ENCODE peak calls at places on chromosomes 16 and 17, in six cellular contexts. One of them, this sample, is unnamed.

GRCh38 chr16:23254338-23254737 is 47.8 kb upstream of the SCNN1B start:
- DNase-seq in HepG2: no peak
- DNase-seq in IMR-90: peak
- DNase-seq in cardiac muscle cell: peak
- DNase-seq in colonic mucosa: no peak
- DNase-seq in AG10803: peak
- DNase-seq in this sample: peak

GRCh38 chr17:10748475-10749110 is 18.8 kb upstream of the TMEM220 start:
- DNase-seq in AG10803: no peak
- DNase-seq in colonic mucosa: no peak
- DNase-seq in IMR-90: no peak
- DNase-seq in HepG2: no peak
- DNase-seq in cardiac muscle cell: peak
- DNase-seq in this sample: no peak

GRCh38 chr17:59423137-59423703 is 91.8 kb downstream of the YPEL2 start:
- DNase-seq in colonic mucosa: no peak
- DNase-seq in cardiac muscle cell: peak
- DNase-seq in AG10803: peak
- DNase-seq in IMR-90: peak
- DNase-seq in HepG2: peak
- DNase-seq in this sample: peak

GRCh38 chr16:26665166-26665939 is 401.4 kb upstream of the C16orf82 start:
- DNase-seq in colonic mucosa: no peak
- DNase-seq in IMR-90: no peak
- DNase-seq in AG10803: no peak
- DNase-seq in HepG2: no peak
- DNase-seq in cardiac muscle cell: no peak
- DNase-seq in this sample: no peak

GRCh38 chr16:57394444-57394843 is 10.1 kb upstream of the CCL17 start:
- DNase-seq in HepG2: no peak
- DNase-seq in colonic mucosa: peak
- DNase-seq in IMR-90: no peak
- DNase-seq in cardiac muscle cell: no peak
- DNase-seq in AG10803: no peak
- DNase-seq in this sample: peak

GRCh38 chr17:13311301-13311700 is 290.4 kb downstream of the HS3ST3A1 start:
- DNase-seq in colonic mucosa: no peak
- DNase-seq in cardiac muscle cell: no peak
- DNase-seq in AG10803: peak
- DNase-seq in HepG2: no peak
- DNase-seq in IMR-90: peak
- DNase-seq in this sample: peak

GRCh38 chr17:76868669-76869208 is 535 bp downstream of the MGAT5B start:
- DNase-seq in HepG2: no peak
- DNase-seq in IMR-90: no peak
- DNase-seq in AG10803: no peak
- DNase-seq in cardiac muscle cell: no peak
- DNase-seq in colonic mucosa: no peak
- DNase-seq in this sample: no peak

GRCh38 chr16:30972872-30973271 is 12.1 kb upstream of the HSD3B7 start:
- DNase-seq in HepG2: peak
- DNase-seq in IMR-90: peak
- DNase-seq in cardiac muscle cell: no peak
- DNase-seq in colonic mucosa: no peak
- DNase-seq in AG10803: no peak
- DNase-seq in this sample: peak

GRCh38 chr16:82630688-82631087 is 3.9 kb downstream of the CDH13 start:
- DNase-seq in cardiac muscle cell: no peak
- DNase-seq in colonic mucosa: no peak
- DNase-seq in IMR-90: peak
- DNase-seq in HepG2: no peak
- DNase-seq in AG10803: peak
- DNase-seq in this sample: peak

GRCh38 chr17:75869282-75870141 is 8.9 kb downstream of the TRIM47 start:
- DNase-seq in colonic mucosa: peak
- DNase-seq in IMR-90: peak
- DNase-seq in HepG2: peak
- DNase-seq in AG10803: peak
- DNase-seq in cardiac muscle cell: no peak
- DNase-seq in this sample: no peak

GRCh38 chr16:70396209-70396904 is 42.5 kb downstream of the ST3GAL2 start:
- DNase-seq in HepG2: no peak
- DNase-seq in AG10803: peak
- DNase-seq in IMR-90: peak
- DNase-seq in cardiac muscle cell: peak
- DNase-seq in colonic mucosa: peak
- DNase-seq in this sample: peak

GRCh38 chr17:20010099-20010863 is 1.1 kb downstream of the SPECC1 start:
- DNase-seq in colonic mucosa: peak
- DNase-seq in AG10803: peak
- DNase-seq in IMR-90: peak
- DNase-seq in HepG2: peak
- DNase-seq in cardiac muscle cell: peak
- DNase-seq in this sample: peak

GRCh38 chr16:74226361-74226979 is 70.1 kb upstream of the PSMD7 start:
- DNase-seq in colonic mucosa: no peak
- DNase-seq in IMR-90: peak
- DNase-seq in HepG2: no peak
- DNase-seq in AG10803: peak
- DNase-seq in cardiac muscle cell: peak
- DNase-seq in this sample: peak

GRCh38 chr17:3890082-3890892 is 2.6 kb downstream of the CAMKK1 start:
- DNase-seq in HepG2: no peak
- DNase-seq in AG10803: peak
- DNase-seq in IMR-90: peak
- DNase-seq in colonic mucosa: peak
- DNase-seq in cardiac muscle cell: no peak
- DNase-seq in this sample: peak

GRCh38 chr16:66382171-66382965 is 15.9 kb downstream of the CDH5 start:
- DNase-seq in colonic mucosa: no peak
- DNase-seq in AG10803: peak
- DNase-seq in IMR-90: peak
- DNase-seq in HepG2: no peak
- DNase-seq in cardiac muscle cell: no peak
- DNase-seq in this sample: peak

GRCh38 chr17:3969963-3970362 is 5.7 kb upstream of the ATP2A3 start:
- DNase-seq in AG10803: no peak
- DNase-seq in colonic mucosa: no peak
- DNase-seq in HepG2: no peak
- DNase-seq in cardiac muscle cell: no peak
- DNase-seq in IMR-90: no peak
- DNase-seq in this sample: no peak

GRCh38 chr16:65323655-65324237 is 201.9 kb upstream of the CDH11 start:
- DNase-seq in cardiac muscle cell: no peak
- DNase-seq in IMR-90: no peak
- DNase-seq in AG10803: no peak
- DNase-seq in colonic mucosa: no peak
- DNase-seq in HepG2: no peak
- DNase-seq in this sample: no peak

GRCh38 chr16:2196162-2196980 is at the start of gene CASKIN1:
- DNase-seq in colonic mucosa: no peak
- DNase-seq in AG10803: no peak
- DNase-seq in IMR-90: no peak
- DNase-seq in HepG2: no peak
- DNase-seq in cardiac muscle cell: peak
- DNase-seq in this sample: peak

GRCh38 chr16:9177861-9178260 is 86.4 kb downstream of the HAPSTR1 start:
- DNase-seq in HepG2: no peak
- DNase-seq in IMR-90: no peak
- DNase-seq in colonic mucosa: no peak
- DNase-seq in cardiac muscle cell: no peak
- DNase-seq in AG10803: no peak
- DNase-seq in this sample: no peak

GRCh38 chr17:47800686-47801085 is 20.9 kb downstream of the OSBPL7 start:
- DNase-seq in AG10803: no peak
- DNase-seq in IMR-90: no peak
- DNase-seq in HepG2: no peak
- DNase-seq in cardiac muscle cell: no peak
- DNase-seq in colonic mucosa: no peak
- DNase-seq in this sample: no peak

GRCh38 chr16:14324581-14324980 is 253.5 kb downstream of the MRTFB start:
- DNase-seq in cardiac muscle cell: peak
- DNase-seq in IMR-90: peak
- DNase-seq in colonic mucosa: no peak
- DNase-seq in AG10803: peak
- DNase-seq in HepG2: no peak
- DNase-seq in this sample: peak

GRCh38 chr17:1730004-1730344 is 5.5 kb downstream of the WDR81 start:
- DNase-seq in IMR-90: no peak
- DNase-seq in colonic mucosa: no peak
- DNase-seq in HepG2: no peak
- DNase-seq in AG10803: no peak
- DNase-seq in cardiac muscle cell: no peak
- DNase-seq in this sample: no peak

GRCh38 chr17:4483012-4483840 is 15.5 kb upstream of the SPNS2 start:
- DNase-seq in AG10803: no peak
- DNase-seq in colonic mucosa: peak
- DNase-seq in HepG2: no peak
- DNase-seq in cardiac muscle cell: no peak
- DNase-seq in IMR-90: no peak
- DNase-seq in this sample: no peak

GRCh38 chr16:2712546-2712945 is 7.5 kb downstream of the PRSS27 start:
- DNase-seq in IMR-90: no peak
- DNase-seq in HepG2: no peak
- DNase-seq in cardiac muscle cell: no peak
- DNase-seq in colonic mucosa: no peak
- DNase-seq in AG10803: no peak
- DNase-seq in this sample: no peak

GRCh38 chr17:42289863-42290165 is 1.5 kb downstream of the STAT5A start:
- DNase-seq in HepG2: no peak
- DNase-seq in AG10803: no peak
- DNase-seq in IMR-90: no peak
- DNase-seq in colonic mucosa: no peak
- DNase-seq in cardiac muscle cell: no peak
- DNase-seq in this sample: no peak

GRCh38 chr17:42288078-42288984 is at the start of gene STAT5A:
- DNase-seq in AG10803: peak
- DNase-seq in HepG2: peak
- DNase-seq in IMR-90: peak
- DNase-seq in colonic mucosa: peak
- DNase-seq in cardiac muscle cell: peak
- DNase-seq in this sample: peak

GRCh38 chr17:42287305-42288077 is 807 bp upstream of the STAT5A start:
- DNase-seq in AG10803: peak
- DNase-seq in HepG2: no peak
- DNase-seq in cardiac muscle cell: no peak
- DNase-seq in IMR-90: no peak
- DNase-seq in colonic mucosa: peak
- DNase-seq in this sample: no peak

GRCh38 chr17:42290577-42290976 is 2.3 kb downstream of the STAT5A start:
- DNase-seq in cardiac muscle cell: no peak
- DNase-seq in colonic mucosa: no peak
- DNase-seq in AG10803: no peak
- DNase-seq in IMR-90: no peak
- DNase-seq in HepG2: no peak
- DNase-seq in this sample: no peak

GRCh38 chr17:42288985-42289862 is 926 bp downstream of the STAT5A start:
- DNase-seq in colonic mucosa: peak
- DNase-seq in cardiac muscle cell: no peak
- DNase-seq in HepG2: no peak
- DNase-seq in AG10803: no peak
- DNase-seq in IMR-90: no peak
- DNase-seq in this sample: no peak
- H3K4me3 ChIP-seq in colonic mucosa: peak
- H3K4me3 ChIP-seq in cardiac muscle cell: no peak
- H3K4me3 ChIP-seq in HepG2: peak
- H3K4me3 ChIP-seq in AG10803: peak
- H3K4me3 ChIP-seq in IMR-90: peak
- H3K4me3 ChIP-seq in this sample: peak

DNA sequence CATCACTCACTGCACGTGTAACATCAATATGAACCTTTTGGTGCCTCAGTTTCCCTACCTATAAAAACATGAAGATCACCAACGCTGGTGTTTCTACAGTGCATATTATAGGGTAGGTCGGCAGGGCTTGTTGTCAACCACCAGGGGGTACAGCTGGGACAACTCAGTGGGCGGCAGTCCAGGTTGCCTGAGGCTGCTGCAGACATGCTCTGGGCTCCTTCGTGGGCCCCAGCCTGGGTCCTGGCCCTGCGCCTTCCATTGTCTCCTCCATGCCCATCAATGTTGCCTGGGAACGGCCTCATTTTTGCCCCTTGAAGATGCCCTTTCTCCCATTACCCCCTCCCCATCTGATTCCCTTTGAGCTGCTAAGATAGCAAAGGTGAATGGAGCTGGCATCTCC is 89.8 kb downstream of the GSG1L start:
- DNase-seq in HepG2: no peak
- DNase-seq in colonic mucosa: no peak
- DNase-seq in cardiac muscle cell: no peak
- DNase-seq in IMR-90: no peak
- DNase-seq in AG10803: no peak
- DNase-seq in this sample: no peak
- TF ChIP-seq CTCF in HepG2: peak
- TF ChIP-seq CTCF in colonic mucosa: no peak
- TF ChIP-seq CTCF in cardiac muscle cell: no peak
- TF ChIP-seq CTCF in IMR-90: no peak
- TF ChIP-seq CTCF in AG10803: no peak
- TF ChIP-seq CTCF in this sample: no peak

GRCh38 chr17:49997256-49997735 is 2.3 kb upstream of the DLX3 start:
- DNase-seq in colonic mucosa: no peak
- DNase-seq in HepG2: no peak
- DNase-seq in cardiac muscle cell: no peak
- DNase-seq in IMR-90: no peak
- DNase-seq in AG10803: no peak
- DNase-seq in this sample: no peak
- H3K4me3 ChIP-seq in colonic mucosa: no peak
- H3K4me3 ChIP-seq in HepG2: no peak
- H3K4me3 ChIP-seq in cardiac muscle cell: no peak
- H3K4me3 ChIP-seq in IMR-90: no peak
- H3K4me3 ChIP-seq in AG10803: no peak
- H3K4me3 ChIP-seq in this sample: no peak

GRCh38 chr16:88287219-88287618 is 95.5 kb upstream of the ZNF469 start:
- DNase-seq in HepG2: peak
- DNase-seq in cardiac muscle cell: no peak
- DNase-seq in colonic mucosa: no peak
- DNase-seq in IMR-90: no peak
- DNase-seq in AG10803: no peak
- DNase-seq in this sample: no peak
- TF ChIP-seq CTCF in HepG2: peak
- TF ChIP-seq CTCF in cardiac muscle cell: peak
- TF ChIP-seq CTCF in colonic mucosa: peak
- TF ChIP-seq CTCF in IMR-90: peak
- TF ChIP-seq CTCF in AG10803: peak
- TF ChIP-seq CTCF in this sample: peak

DNA sequence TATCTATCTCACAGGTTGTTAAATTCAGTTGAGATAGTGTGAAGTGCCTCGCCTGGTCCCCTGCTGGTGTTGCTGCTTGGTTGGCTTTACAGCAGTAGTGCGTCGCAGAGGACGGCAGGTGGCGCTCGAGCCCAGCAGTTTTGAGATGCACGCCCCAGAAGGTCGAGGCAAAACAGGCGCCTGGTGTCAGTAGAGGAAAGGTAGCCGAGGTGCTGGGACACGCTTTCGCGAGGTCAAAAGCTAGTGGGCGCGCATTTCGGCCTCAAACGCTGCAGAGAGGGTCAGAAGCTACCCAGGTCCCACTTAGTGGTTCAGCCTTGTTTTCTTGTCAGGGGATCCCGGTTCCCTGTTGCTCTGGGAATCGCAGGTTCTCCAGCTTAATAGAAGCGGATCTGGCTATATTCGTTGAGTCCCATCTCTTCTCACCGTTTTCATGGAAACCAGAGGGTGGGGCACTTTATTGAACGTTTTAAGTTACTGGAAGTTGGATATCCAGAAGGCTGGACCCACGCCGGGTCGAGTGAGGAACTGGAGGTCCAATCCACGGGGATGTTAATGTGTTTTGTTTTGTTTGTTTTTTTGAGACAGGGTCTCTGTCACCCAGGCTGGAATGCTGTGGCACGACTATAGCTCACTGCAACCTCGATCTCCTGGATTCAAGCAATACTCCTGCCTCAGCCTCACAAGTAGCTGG is 10.3 kb upstream of the ZFP90 start:
- DNase-seq in AG10803: peak
- DNase-seq in IMR-90: peak
- DNase-seq in HepG2: peak
- DNase-seq in colonic mucosa: peak
- DNase-seq in cardiac muscle cell: peak
- DNase-seq in this sample: peak
- H3K4me3 ChIP-seq in AG10803: peak
- H3K4me3 ChIP-seq in IMR-90: no peak
- H3K4me3 ChIP-seq in HepG2: no peak
- H3K4me3 ChIP-seq in colonic mucosa: peak
- H3K4me3 ChIP-seq in cardiac muscle cell: no peak
- H3K4me3 ChIP-seq in this sample: peak